ENCODE peak calls at places on chromosomes 4 and X, in six cellular contexts. One of them, this sample, is unnamed.

GRCh38 chr4:24260922-24261581 is 323.3 kb downstream of the DHX15 start:
- DNase-seq in A172: peak
- DNase-seq in GM12865: no peak
- DNase-seq in stimulated activated CD4-positive, alpha-beta T cell treated with anti-CD3 and anti-CD28 coated beads, Interleukin-4, amount 100 ng/mL, for 48 hours: no peak
- DNase-seq in activated CD8-positive, alpha-beta memory T cell treated with anti-CD3 and anti-CD28 coated beads, Interleukin-2, amount 50 U/mL, for 48 hours: no peak
- DNase-seq in dermis microvascular lymphatic vessel endothelial cell: no peak
- DNase-seq in this sample: no peak

GRCh38 chrX:55057691-55058249 is 17.1 kb upstream of the PAGE2B start:
- DNase-seq in A172: peak
- DNase-seq in GM12865: peak
- DNase-seq in stimulated activated CD4-positive, alpha-beta T cell treated with anti-CD3 and anti-CD28 coated beads, Interleukin-4, amount 100 ng/mL, for 48 hours: peak
- DNase-seq in activated CD8-positive, alpha-beta memory T cell treated with anti-CD3 and anti-CD28 coated beads, Interleukin-2, amount 50 U/mL, for 48 hours: no peak
- DNase-seq in dermis microvascular lymphatic vessel endothelial cell: peak
- DNase-seq in this sample: peak

GRCh38 chr4:5050520-5050955 is 742 bp upstream of the STK32B start:
- DNase-seq in A172: peak
- DNase-seq in GM12865: peak
- DNase-seq in stimulated activated CD4-positive, alpha-beta T cell treated with anti-CD3 and anti-CD28 coated beads, Interleukin-4, amount 100 ng/mL, for 48 hours: peak
- DNase-seq in activated CD8-positive, alpha-beta memory T cell treated with anti-CD3 and anti-CD28 coated beads, Interleukin-2, amount 50 U/mL, for 48 hours: peak
- DNase-seq in dermis microvascular lymphatic vessel endothelial cell: peak
- DNase-seq in this sample: peak

GRCh38 chr4:110454456-110454855 is 21.5 kb upstream of the ENPEP start:
- DNase-seq in A172: no peak
- DNase-seq in GM12865: no peak
- DNase-seq in stimulated activated CD4-positive, alpha-beta T cell treated with anti-CD3 and anti-CD28 coated beads, Interleukin-4, amount 100 ng/mL, for 48 hours: no peak
- DNase-seq in activated CD8-positive, alpha-beta memory T cell treated with anti-CD3 and anti-CD28 coated beads, Interleukin-2, amount 50 U/mL, for 48 hours: no peak
- DNase-seq in dermis microvascular lymphatic vessel endothelial cell: no peak
- DNase-seq in this sample: no peak

GRCh38 chr4:24476209-24476781 is 108.1 kb downstream of the DHX15 start:
- DNase-seq in A172: no peak
- DNase-seq in GM12865: peak
- DNase-seq in stimulated activated CD4-positive, alpha-beta T cell treated with anti-CD3 and anti-CD28 coated beads, Interleukin-4, amount 100 ng/mL, for 48 hours: no peak
- DNase-seq in activated CD8-positive, alpha-beta memory T cell treated with anti-CD3 and anti-CD28 coated beads, Interleukin-2, amount 50 U/mL, for 48 hours: no peak
- DNase-seq in dermis microvascular lymphatic vessel endothelial cell: no peak
- DNase-seq in this sample: no peak

GRCh38 chr4:113292371-113293042 is 243.1 kb downstream of the ANK2 start:
- DNase-seq in A172: no peak
- DNase-seq in GM12865: no peak
- DNase-seq in stimulated activated CD4-positive, alpha-beta T cell treated with anti-CD3 and anti-CD28 coated beads, Interleukin-4, amount 100 ng/mL, for 48 hours: no peak
- DNase-seq in activated CD8-positive, alpha-beta memory T cell treated with anti-CD3 and anti-CD28 coated beads, Interleukin-2, amount 50 U/mL, for 48 hours: no peak
- DNase-seq in dermis microvascular lymphatic vessel endothelial cell: no peak
- DNase-seq in this sample: no peak

GRCh38 chrX:39058724-39059123 is 257.5 kb downstream of the MID1IP1 start:
- DNase-seq in A172: no peak
- DNase-seq in GM12865: no peak
- DNase-seq in stimulated activated CD4-positive, alpha-beta T cell treated with anti-CD3 and anti-CD28 coated beads, Interleukin-4, amount 100 ng/mL, for 48 hours: no peak
- DNase-seq in activated CD8-positive, alpha-beta memory T cell treated with anti-CD3 and anti-CD28 coated beads, Interleukin-2, amount 50 U/mL, for 48 hours: no peak
- DNase-seq in dermis microvascular lymphatic vessel endothelial cell: no peak
- DNase-seq in this sample: no peak

GRCh38 chrX:12237771-12238170 is 99.5 kb downstream of the FRMPD4 start:
- DNase-seq in A172: no peak
- DNase-seq in GM12865: no peak
- DNase-seq in stimulated activated CD4-positive, alpha-beta T cell treated with anti-CD3 and anti-CD28 coated beads, Interleukin-4, amount 100 ng/mL, for 48 hours: no peak
- DNase-seq in activated CD8-positive, alpha-beta memory T cell treated with anti-CD3 and anti-CD28 coated beads, Interleukin-2, amount 50 U/mL, for 48 hours: no peak
- DNase-seq in dermis microvascular lymphatic vessel endothelial cell: no peak
- DNase-seq in this sample: no peak

GRCh38 chr4:183443609-183444148 is 757 bp upstream of the CDKN2AIP start:
- DNase-seq in A172: peak
- DNase-seq in GM12865: no peak
- DNase-seq in stimulated activated CD4-positive, alpha-beta T cell treated with anti-CD3 and anti-CD28 coated beads, Interleukin-4, amount 100 ng/mL, for 48 hours: peak
- DNase-seq in activated CD8-positive, alpha-beta memory T cell treated with anti-CD3 and anti-CD28 coated beads, Interleukin-2, amount 50 U/mL, for 48 hours: peak
- DNase-seq in dermis microvascular lymphatic vessel endothelial cell: peak
- DNase-seq in this sample: peak

GRCh38 chr4:174244441-174244840 is 39.0 kb downstream of the FBXO8 start:
- DNase-seq in A172: peak
- DNase-seq in GM12865: no peak
- DNase-seq in stimulated activated CD4-positive, alpha-beta T cell treated with anti-CD3 and anti-CD28 coated beads, Interleukin-4, amount 100 ng/mL, for 48 hours: no peak
- DNase-seq in activated CD8-positive, alpha-beta memory T cell treated with anti-CD3 and anti-CD28 coated beads, Interleukin-2, amount 50 U/mL, for 48 hours: no peak
- DNase-seq in dermis microvascular lymphatic vessel endothelial cell: no peak
- DNase-seq in this sample: no peak

GRCh38 chrX:34866636-34867035 is 76.0 kb upstream of the FAM47B start:
- DNase-seq in A172: no peak
- DNase-seq in GM12865: no peak
- DNase-seq in stimulated activated CD4-positive, alpha-beta T cell treated with anti-CD3 and anti-CD28 coated beads, Interleukin-4, amount 100 ng/mL, for 48 hours: no peak
- DNase-seq in activated CD8-positive, alpha-beta memory T cell treated with anti-CD3 and anti-CD28 coated beads, Interleukin-2, amount 50 U/mL, for 48 hours: no peak
- DNase-seq in dermis microvascular lymphatic vessel endothelial cell: no peak
- DNase-seq in this sample: no peak

This sample was measured in pulmonary artery endothelial cell.